ENCODE peak calls at places on chromosomes 7 and 10, in eight cellular contexts. One of them, this sample, is unnamed.
A peak's percentile ranks its signal among the peaks of the same experiment; 100 is the strongest.

GRCh38 chr10:23493711-23494110 is 54.8 kb downstream of the OTUD1 start:
- DNase-seq in nephron progenitor cell: no peak
- DNase-seq in gastrocnemius medialis: no peak
- DNase-seq in H9: no peak
- DNase-seq in Calu3: no peak
- DNase-seq in brain microvascular endothelial cell: no peak
- DNase-seq in AG04449: no peak
- DNase-seq in adrenal gland: no peak
- DNase-seq in this sample: peak; percentile 13

GRCh38 chr7:1529383-1530116 is 952 bp upstream of the MAFK start:
- DNase-seq in brain microvascular endothelial cell: no peak
- DNase-seq in AG04449: no peak
- DNase-seq in H9: no peak
- DNase-seq in Calu3: no peak
- DNase-seq in nephron progenitor cell: peak; percentile 5
- DNase-seq in adrenal gland: peak; percentile 41
- DNase-seq in gastrocnemius medialis: no peak
- DNase-seq in this sample: no peak

GRCh38 chr7:233456-234035 is 41.2 kb downstream of the FAM20C start:
- DNase-seq in Calu3: no peak
- DNase-seq in H9: no peak
- DNase-seq in adrenal gland: no peak
- DNase-seq in gastrocnemius medialis: no peak
- DNase-seq in nephron progenitor cell: peak; percentile 55
- DNase-seq in AG04449: no peak
- DNase-seq in brain microvascular endothelial cell: no peak
- DNase-seq in this sample: no peak

GRCh38 chr10:114297136-114297705 is 58.2 kb downstream of the VWA2 start:
- DNase-seq in adrenal gland: no peak
- DNase-seq in AG04449: no peak
- DNase-seq in H9: no peak
- DNase-seq in Calu3: no peak
- DNase-seq in brain microvascular endothelial cell: no peak
- DNase-seq in nephron progenitor cell: no peak
- DNase-seq in gastrocnemius medialis: no peak
- DNase-seq in this sample: no peak

GRCh38 chr10:69736866-69737641 is 64.7 kb upstream of the COL13A1 start:
- DNase-seq in AG04449: no peak
- DNase-seq in H9: no peak
- DNase-seq in adrenal gland: no peak
- DNase-seq in nephron progenitor cell: no peak
- DNase-seq in brain microvascular endothelial cell: no peak
- DNase-seq in gastrocnemius medialis: no peak
- DNase-seq in Calu3: no peak
- DNase-seq in this sample: no peak

GRCh38 chr10:117004627-117005453 is at the start of gene SHTN1:
- DNase-seq in AG04449: no peak
- DNase-seq in gastrocnemius medialis: peak; percentile 3
- DNase-seq in H9: peak; percentile 76
- DNase-seq in Calu3: peak; percentile 87
- DNase-seq in adrenal gland: peak; percentile 76
- DNase-seq in nephron progenitor cell: peak; percentile 66
- DNase-seq in brain microvascular endothelial cell: peak; percentile 32
- DNase-seq in this sample: peak; percentile 83

GRCh38 chr7:158015403-158016116 is 572.1 kb downstream of the PTPRN2 start:
- DNase-seq in H9: no peak
- DNase-seq in brain microvascular endothelial cell: no peak
- DNase-seq in Calu3: no peak
- DNase-seq in gastrocnemius medialis: no peak
- DNase-seq in AG04449: no peak
- DNase-seq in adrenal gland: no peak
- DNase-seq in nephron progenitor cell: no peak
- DNase-seq in this sample: peak; percentile 55

GRCh38 chr10:89389254-89389653 is 3.2 kb upstream of the IFIT1 start:
- DNase-seq in nephron progenitor cell: no peak
- DNase-seq in AG04449: no peak
- DNase-seq in H9: no peak
- DNase-seq in gastrocnemius medialis: no peak
- DNase-seq in brain microvascular endothelial cell: no peak
- DNase-seq in Calu3: no peak
- DNase-seq in adrenal gland: no peak
- DNase-seq in this sample: no peak

GRCh38 chr7:50497068-50497642 is 47.0 kb upstream of the FIGNL1 start:
- DNase-seq in AG04449: no peak
- DNase-seq in nephron progenitor cell: no peak
- DNase-seq in H9: no peak
- DNase-seq in brain microvascular endothelial cell: peak; percentile 73
- DNase-seq in Calu3: no peak
- DNase-seq in gastrocnemius medialis: no peak
- DNase-seq in adrenal gland: peak; percentile 51
- DNase-seq in this sample: no peak

GRCh38 chr7:154167051-154167450 is 114.9 kb downstream of the DPP6 start:
- DNase-seq in brain microvascular endothelial cell: no peak
- DNase-seq in gastrocnemius medialis: no peak
- DNase-seq in H9: no peak
- DNase-seq in adrenal gland: no peak
- DNase-seq in nephron progenitor cell: no peak
- DNase-seq in Calu3: no peak
- DNase-seq in AG04449: no peak
- DNase-seq in this sample: no peak

GRCh38 chr10:85868627-85869499 is 497.7 kb downstream of the GRID1 start:
- DNase-seq in nephron progenitor cell: no peak
- DNase-seq in gastrocnemius medialis: no peak
- DNase-seq in H9: no peak
- DNase-seq in adrenal gland: no peak
- DNase-seq in AG04449: no peak
- DNase-seq in brain microvascular endothelial cell: no peak
- DNase-seq in Calu3: no peak
- DNase-seq in this sample: no peak

GRCh38 chr10:86346794-86347665 is 19.6 kb downstream of the GRID1 start:
- DNase-seq in AG04449: no peak
- DNase-seq in brain microvascular endothelial cell: no peak
- DNase-seq in nephron progenitor cell: no peak
- DNase-seq in H9: no peak
- DNase-seq in adrenal gland: no peak
- DNase-seq in Calu3: peak; percentile 26
- DNase-seq in gastrocnemius medialis: no peak
- DNase-seq in this sample: no peak

GRCh38 chr7:100372256-100372655 is 1.0 kb upstream of the PILRA start:
- DNase-seq in nephron progenitor cell: no peak
- DNase-seq in brain microvascular endothelial cell: peak; percentile 12
- DNase-seq in AG04449: peak; percentile 14
- DNase-seq in H9: no peak
- DNase-seq in gastrocnemius medialis: no peak
- DNase-seq in adrenal gland: no peak
- DNase-seq in Calu3: no peak
- DNase-seq in this sample: no peak

DNA sequence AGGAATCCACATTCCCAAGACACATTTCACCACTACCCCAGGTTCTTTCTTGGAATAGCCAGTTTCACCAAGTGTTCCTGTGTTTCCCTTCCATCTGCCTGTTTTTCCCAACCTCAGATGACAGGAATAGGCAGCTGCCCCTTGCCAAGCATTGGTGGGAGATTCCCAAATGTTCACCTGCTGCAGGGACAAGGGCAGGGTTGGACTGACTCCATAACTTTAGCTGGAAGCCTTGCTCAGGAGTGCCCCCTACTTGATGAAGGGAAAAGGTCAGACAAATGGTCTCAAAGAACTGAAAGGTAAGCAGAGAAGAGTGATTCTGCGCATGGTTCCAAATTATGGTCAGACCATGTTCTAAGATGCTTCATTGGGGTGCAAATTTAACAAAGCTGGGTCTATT is 45.1 kb upstream of the LYZL1 start:
- DNase-seq in H9: peak; percentile 52
- DNase-seq in gastrocnemius medialis: no peak
- DNase-seq in AG04449: no peak
- DNase-seq in Calu3: peak; percentile 32
- DNase-seq in adrenal gland: no peak
- DNase-seq in brain microvascular endothelial cell: no peak
- DNase-seq in nephron progenitor cell: no peak
- DNase-seq in this sample: no peak
- TF ChIP-seq CTCF in H9: peak; percentile 69
- TF ChIP-seq CTCF in gastrocnemius medialis: no peak
- TF ChIP-seq CTCF in AG04449: peak; percentile 22
- TF ChIP-seq CTCF in Calu3: peak; percentile 26
- TF ChIP-seq CTCF in adrenal gland: no peak
- TF ChIP-seq CTCF in brain microvascular endothelial cell: peak; percentile 58
- TF ChIP-seq CTCF in nephron progenitor cell: no peak
- TF ChIP-seq CTCF in this sample: peak; percentile 35

GRCh38 chr7:134844200-134844599 is 64.8 kb downstream of the CALD1 start:
- DNase-seq in gastrocnemius medialis: no peak
- DNase-seq in AG04449: no peak
- DNase-seq in adrenal gland: no peak
- DNase-seq in nephron progenitor cell: no peak
- DNase-seq in brain microvascular endothelial cell: no peak
- DNase-seq in H9: no peak
- DNase-seq in Calu3: peak; percentile 18
- DNase-seq in this sample: no peak

GRCh38 chr7:134842901-134843300 is 63.5 kb downstream of the CALD1 start:
- DNase-seq in AG04449: no peak
- DNase-seq in nephron progenitor cell: no peak
- DNase-seq in Calu3: no peak
- DNase-seq in brain microvascular endothelial cell: no peak
- DNase-seq in adrenal gland: no peak
- DNase-seq in H9: no peak
- DNase-seq in gastrocnemius medialis: no peak
- DNase-seq in this sample: no peak

GRCh38 chr7:134847834-134848233 is 68.4 kb downstream of the CALD1 start:
- DNase-seq in brain microvascular endothelial cell: no peak
- DNase-seq in adrenal gland: no peak
- DNase-seq in AG04449: no peak
- DNase-seq in nephron progenitor cell: no peak
- DNase-seq in Calu3: no peak
- DNase-seq in H9: no peak
- DNase-seq in gastrocnemius medialis: no peak
- DNase-seq in this sample: no peak

GRCh38 chr7:134842062-134842461 is 62.6 kb downstream of the CALD1 start:
- DNase-seq in brain microvascular endothelial cell: no peak
- DNase-seq in Calu3: no peak
- DNase-seq in nephron progenitor cell: no peak
- DNase-seq in H9: no peak
- DNase-seq in AG04449: no peak
- DNase-seq in adrenal gland: no peak
- DNase-seq in gastrocnemius medialis: no peak
- DNase-seq in this sample: no peak

DNA sequence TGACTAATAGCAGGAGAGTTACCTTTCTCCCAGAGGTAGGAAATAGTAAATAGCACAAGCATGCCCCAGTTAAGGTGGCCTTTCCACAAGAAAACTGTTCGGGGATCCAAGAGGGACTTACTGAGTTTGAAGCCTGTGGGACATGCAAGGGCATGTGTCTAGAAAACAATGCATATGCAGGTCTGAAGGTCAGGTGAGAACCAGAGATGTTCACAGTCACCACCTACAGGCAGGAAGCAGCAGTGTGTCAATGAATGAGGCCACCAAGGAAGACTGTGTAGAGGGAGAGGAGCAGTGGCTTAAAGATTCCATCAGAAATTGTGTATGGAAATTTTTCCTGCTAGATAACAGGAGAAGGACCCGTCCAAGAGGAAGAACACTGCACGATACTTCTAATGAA is 66.0 kb downstream of the CALD1 start:
- DNase-seq in H9: no peak
- DNase-seq in nephron progenitor cell: no peak
- DNase-seq in AG04449: no peak
- DNase-seq in adrenal gland: no peak
- DNase-seq in brain microvascular endothelial cell: no peak
- DNase-seq in gastrocnemius medialis: no peak
- DNase-seq in Calu3: peak; percentile 6
- DNase-seq in this sample: no peak
- TF ChIP-seq CTCF in H9: peak; percentile 55
- TF ChIP-seq CTCF in nephron progenitor cell: no peak
- TF ChIP-seq CTCF in AG04449: peak; percentile 4
- TF ChIP-seq CTCF in adrenal gland: no peak
- TF ChIP-seq CTCF in brain microvascular endothelial cell: peak; percentile 64
- TF ChIP-seq CTCF in gastrocnemius medialis: no peak
- TF ChIP-seq CTCF in Calu3: no peak
- TF ChIP-seq CTCF in this sample: peak; percentile 27

GRCh38 chr7:11428877-11429617 is 403.0 kb downstream of the THSD7A start:
- DNase-seq in AG04449: no peak
- DNase-seq in nephron progenitor cell: peak; percentile 10
- DNase-seq in H9: peak; percentile 34
- DNase-seq in gastrocnemius medialis: no peak
- DNase-seq in adrenal gland: no peak
- DNase-seq in brain microvascular endothelial cell: no peak
- DNase-seq in Calu3: no peak
- DNase-seq in this sample: no peak

GRCh38 chr7:11424006-11424405 is 408.0 kb downstream of the THSD7A start:
- DNase-seq in AG04449: no peak
- DNase-seq in Calu3: no peak
- DNase-seq in H9: no peak
- DNase-seq in gastrocnemius medialis: no peak
- DNase-seq in adrenal gland: no peak
- DNase-seq in nephron progenitor cell: no peak
- DNase-seq in brain microvascular endothelial cell: no peak
- DNase-seq in this sample: no peak

GRCh38 chr7:11430112-11430511 is 401.9 kb downstream of the THSD7A start:
- DNase-seq in gastrocnemius medialis: no peak
- DNase-seq in Calu3: no peak
- DNase-seq in brain microvascular endothelial cell: no peak
- DNase-seq in H9: no peak
- DNase-seq in nephron progenitor cell: no peak
- DNase-seq in adrenal gland: no peak
- DNase-seq in AG04449: no peak
- DNase-seq in this sample: no peak

DNA sequence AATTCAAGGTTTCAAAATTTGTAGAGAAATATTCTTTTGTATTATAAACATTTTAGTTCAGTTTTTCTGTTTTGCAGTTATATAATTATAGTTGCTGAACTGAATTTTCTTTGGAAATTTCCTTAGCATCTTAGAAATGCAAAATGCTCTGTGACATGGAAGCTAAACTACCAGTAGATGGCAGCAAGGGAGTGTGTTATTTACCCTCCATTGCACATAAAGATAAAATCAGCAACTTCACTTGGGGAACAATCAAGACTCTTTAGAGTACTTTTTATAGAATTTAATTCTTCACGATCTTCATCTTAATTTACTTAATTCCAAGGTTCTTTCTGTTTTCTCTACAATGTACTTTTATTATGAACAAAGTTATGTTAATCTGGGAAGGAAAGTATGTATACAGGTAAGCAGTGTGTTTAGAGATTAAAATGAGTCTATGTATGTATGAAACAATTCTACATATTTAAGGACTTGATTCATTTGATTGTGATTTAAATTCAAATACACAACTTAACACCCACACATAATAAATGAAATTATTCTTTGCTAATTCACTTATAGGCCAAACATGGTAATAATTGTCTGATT is 404.2 kb downstream of the THSD7A start:
- DNase-seq in AG04449: peak; percentile 5
- DNase-seq in Calu3: peak; percentile 30
- DNase-seq in nephron progenitor cell: peak; percentile 16
- DNase-seq in brain microvascular endothelial cell: peak; percentile 44
- DNase-seq in adrenal gland: no peak
- DNase-seq in gastrocnemius medialis: no peak
- DNase-seq in H9: no peak
- DNase-seq in this sample: no peak
- TF ChIP-seq CTCF in AG04449: peak; percentile 43
- TF ChIP-seq CTCF in Calu3: peak; percentile 65
- TF ChIP-seq CTCF in nephron progenitor cell: peak; percentile 77
- TF ChIP-seq CTCF in brain microvascular endothelial cell: peak; percentile 64
- TF ChIP-seq CTCF in adrenal gland: peak; percentile 58
- TF ChIP-seq CTCF in gastrocnemius medialis: peak; percentile 42
- TF ChIP-seq CTCF in H9: peak; percentile 90
- TF ChIP-seq CTCF in this sample: peak; percentile 91

GRCh38 chr10:122939133-122939532 is 14.9 kb downstream of the C10orf88 start:
- DNase-seq in AG04449: no peak
- DNase-seq in brain microvascular endothelial cell: no peak
- DNase-seq in gastrocnemius medialis: no peak
- DNase-seq in adrenal gland: no peak
- DNase-seq in nephron progenitor cell: no peak
- DNase-seq in Calu3: no peak
- DNase-seq in H9: no peak
- DNase-seq in this sample: no peak
- TF ChIP-seq CTCF in AG04449: no peak
- TF ChIP-seq CTCF in brain microvascular endothelial cell: no peak
- TF ChIP-seq CTCF in gastrocnemius medialis: no peak
- TF ChIP-seq CTCF in adrenal gland: no peak
- TF ChIP-seq CTCF in nephron progenitor cell: no peak
- TF ChIP-seq CTCF in Calu3: no peak
- TF ChIP-seq CTCF in H9: no peak
- TF ChIP-seq CTCF in this sample: no peak

This sample was measured in type B pancreatic cell.